ENCODE peak calls at places on chromosomes 13 and 19, in six cellular contexts. N, I, O, K, D and F are unnamed samples.

GRCh38 chr13:35733832-35734231 is 257.3 kb upstream of the MAB21L1 start:
- DNase-seq in N (no peak), I (no peak), O (no peak), K (no peak), D (no peak), F (no peak)

GRCh38 chr19:5075603-5076002 is 106.7 kb downstream of the KDM4B start:
- DNase-seq in N (no peak), I (no peak), O (no peak), K (no peak), D (no peak), F (no peak)

GRCh38 chr19:780935-781334 is 16.3 kb upstream of the PTBP1 start:
- DNase-seq in N (no peak), I (peak; percentile 30), O (no peak), K (no peak), D (no peak), F (no peak)

GRCh38 chr19:35248310-35249145 is at the start of gene LSR:
- DNase-seq in N (no peak), I (peak; percentile 62), O (no peak), K (no peak), D (peak; percentile 64), F (peak; percentile 92)

GRCh38 chr13:81275666-81276258 is 934.8 kb upstream of the SPRY2 start:
- DNase-seq in N (no peak), I (no peak), O (no peak), K (peak; percentile 17), D (no peak), F (no peak)

GRCh38 chr19:54203151-54203611 is 2.5 kb downstream of the RPS9 start:
- DNase-seq in N (no peak), I (no peak), O (no peak), K (no peak), D (no peak), F (no peak)

GRCh38 chr19:5104871-5105351 is 136.0 kb downstream of the KDM4B start:
- DNase-seq in N (no peak), I (no peak), O (no peak), K (no peak), D (no peak), F (no peak)

GRCh38 chr19:7845390-7846179 is 15.6 kb downstream of the EVI5L start:
- DNase-seq in N (no peak), I (no peak), O (no peak), K (no peak), D (no peak), F (no peak)

GRCh38 chr19:18809149-18809978 is 18.3 kb upstream of the COMP start:
- DNase-seq in N (no peak), I (peak; percentile 62), O (no peak), K (no peak), D (no peak), F (no peak)

GRCh38 chr19:6340493-6341201 is 7.2 kb upstream of the ACER1 start:
- DNase-seq in N (no peak), I (no peak), O (no peak), K (no peak), D (no peak), F (no peak)

GRCh38 chr13:42867232-42867631 is 85.8 kb downstream of the FAM216B start:
- DNase-seq in N (no peak), I (no peak), O (no peak), K (no peak), D (no peak), F (no peak)

GRCh38 chr19:35389192-35389861 is 18.5 kb downstream of the GPR42 start:
- DNase-seq in N (no peak), I (no peak), O (no peak), K (no peak), D (no peak), F (no peak)

GRCh38 chr13:48919750-48920149 is 56.0 kb upstream of the FNDC3A start:
- DNase-seq in N (no peak), I (no peak), O (no peak), K (no peak), D (no peak), F (no peak)

GRCh38 chr19:54062643-54063042 is 1.1 kb downstream of the VSTM1 start:
- DNase-seq in N (no peak), I (peak; percentile 32), O (no peak), K (no peak), D (no peak), F (peak; percentile 82)

GRCh38 chr19:18895038-18895827 is 725 bp downstream of the CERS1 start:
- DNase-seq in N (peak; percentile 93), I (peak; percentile 56), O (peak; percentile 86), K (peak; percentile 88), D (no peak), F (no peak)

GRCh38 chr13:112748947-112749346 is 59.1 kb downstream of the ATP11A start:
- DNase-seq in N (no peak), I (peak; percentile 84), O (peak; percentile 37), K (no peak), D (no peak), F (no peak)

GRCh38 chr19:16118489-16119033 is 6.9 kb downstream of the RAB8A start:
- DNase-seq in N (peak; percentile 19), I (peak; percentile 49), O (no peak), K (no peak), D (peak; percentile 61), F (peak; percentile 76)

GRCh38 chr13:100440756-100441421 is 147.7 kb downstream of the GGACT start:
- DNase-seq in N (no peak), I (no peak), O (no peak), K (no peak), D (no peak), F (no peak)

GRCh38 chr13:83895994-83896580 is 13.8 kb upstream of the SLITRK1 start:
- DNase-seq in N (no peak), I (no peak), O (no peak), K (no peak), D (no peak), F (no peak)

GRCh38 chr19:31214997-31215396 is 134.2 kb downstream of the TSHZ3 start:
- DNase-seq in N (no peak), I (no peak), O (no peak), K (no peak), D (no peak), F (no peak)

GRCh38 chr13:21297452-21297851 is 121.0 kb downstream of the MRPL57 start:
- DNase-seq in N (no peak), I (no peak), O (no peak), K (no peak), D (no peak), F (no peak)

GRCh38 chr19:54190942-54191670 is at the start of gene TSEN34:
- DNase-seq in N (peak; percentile 83), I (peak; percentile 95), O (peak; percentile 90), K (peak; percentile 90), D (peak; percentile 80), F (peak; percentile 93)

GRCh38 chr13:112738606-112739005 is 48.8 kb downstream of the ATP11A start:
- DNase-seq in N (no peak), I (no peak), O (no peak), K (no peak), D (no peak), F (no peak)

GRCh38 chr13:108609353-108609752 is 20.1 kb upstream of the MYO16 start:
- DNase-seq in N (no peak), I (no peak), O (no peak), K (no peak), D (no peak), F (no peak)

GRCh38 chr13:46679369-46680180 is 117.4 kb downstream of the ESD start:
- DNase-seq in N (no peak), I (no peak), O (no peak), K (no peak), D (no peak), F (no peak)

GRCh38 chr13:71396149-71396548 is 470.9 kb downstream of the DACH1 start:
- DNase-seq in N (no peak), I (no peak), O (no peak), K (no peak), D (no peak), F (no peak)

GRCh38 chr19:6590458-6591319 is at the start of gene CD70:
- DNase-seq in N (no peak), I (no peak), O (no peak), K (peak; percentile 55), D (peak; percentile 44), F (no peak)

GRCh38 chr13:32116210-32116609 is 84.6 kb downstream of the FRY start:
- DNase-seq in N (no peak), I (no peak), O (no peak), K (no peak), D (no peak), F (no peak)

GRCh38 chr13:75505327-75505726 is 23.4 kb upstream of the TBC1D4 start:
- DNase-seq in N (no peak), I (no peak), O (no peak), K (no peak), D (no peak), F (no peak)

GRCh38 chr19:35890113-35890650 is 10.2 kb downstream of the NFKBID start:
- DNase-seq in N (no peak), I (no peak), O (no peak), K (no peak), D (no peak), F (no peak)

GRCh38 chr13:112760440-112760839 is 70.6 kb downstream of the ATP11A start:
- DNase-seq in N (no peak), I (no peak), O (no peak), K (no peak), D (no peak), F (no peak)

GRCh38 chr19:49556412-49557398 is 23.7 kb downstream of the NOSIP start:
- DNase-seq in N (no peak), I (no peak), O (no peak), K (no peak), D (no peak), F (no peak)

GRCh38 chr13:104773775-104774174 is 1707.6 kb upstream of the SLC10A2 start:
- DNase-seq in N (no peak), I (no peak), O (no peak), K (no peak), D (no peak), F (no peak)

GRCh38 chr13:113207890-113208423 is 512 bp downstream of the PCID2 start:
- DNase-seq in N (no peak), I (peak; percentile 57), O (no peak), K (peak; percentile 71), D (no peak), F (peak; percentile 66)

GRCh38 chr19:18475762-18476331 is 37.9 kb upstream of the ISYNA1 start:
- DNase-seq in N (no peak), I (no peak), O (no peak), K (no peak), D (no peak), F (no peak)

GRCh38 chr13:79780240-79780639 is 299.3 kb downstream of the NDFIP2 start:
- DNase-seq in N (no peak), I (no peak), O (no peak), K (no peak), D (no peak), F (no peak)